ENCODE peak calls at places on chromosomes 6 and 20, in ten cellular contexts. U, K, X, D, P, Z, I, C, B and G are unnamed samples.

GRCh38 chr6:57097596-57097995 is 7.6 kb downstream of the ZNF451 start:
- DNase-seq in X (no peak), U (no peak), P (no peak), D (no peak), B (no peak), Z (no peak), K (no peak), I (no peak), C (no peak), G (no peak)

GRCh38 chr6:118260833-118261232 is 287.3 kb upstream of the PLN start:
- DNase-seq in Z (no peak), C (no peak), U (no peak), I (no peak), K (no peak), D (no peak), X (no peak), B (no peak), P (no peak), G (no peak)

GRCh38 chr6:11224252-11224965 is 8.1 kb downstream of the NEDD9 start:
- DNase-seq in I (no peak), Z (no peak), D (no peak), X (no peak), C (no peak), P (peak; percentile 21), K (no peak), U (peak; percentile 30), B (no peak), G (no peak)

GRCh38 chr6:129863664-129864063 is 2.5 kb upstream of the TMEM244 start:
- DNase-seq in Z (no peak), I (no peak), P (no peak), K (no peak), C (peak; percentile 43), X (no peak), B (no peak), U (no peak), D (no peak), G (no peak)

GRCh38 chr20:62717933-62718332 is 9.3 kb downstream of the NTSR1 start:
- DNase-seq in P (no peak), I (no peak), B (no peak), D (no peak), K (no peak), Z (no peak), U (no peak), C (no peak), X (no peak), G (no peak)

GRCh38 chr20:49948809-49949507 is 12.8 kb downstream of the RNF114 start:
- DNase-seq in C (no peak), Z (peak; percentile 62), K (no peak), X (no peak), B (no peak), I (no peak), P (no peak), U (no peak), D (no peak), G (no peak)

GRCh38 chr6:34992353-34992752 is 103.3 kb downstream of the ANKS1A start:
- DNase-seq in K (no peak), Z (no peak), D (peak; percentile 37), B (no peak), X (no peak), P (no peak), C (peak; percentile 14), I (no peak), U (no peak), G (no peak)

GRCh38 chr6:53829698-53830221 is 35.0 kb downstream of the LRRC1 start:
- DNase-seq in B (no peak), U (no peak), C (no peak), I (no peak), P (no peak), Z (no peak), D (peak; percentile 57), X (no peak), K (no peak), G (no peak)

GRCh38 chr20:58145506-58146080 is 82.9 kb downstream of the ANKRD60 start:
- DNase-seq in K (no peak), U (no peak), X (no peak), Z (no peak), D (peak; percentile 34), I (no peak), P (no peak), B (no peak), C (no peak), G (no peak)

GRCh38 chr6:74899416-74899815 is 306.4 kb downstream of the COL12A1 start:
- DNase-seq in C (no peak), P (no peak), I (no peak), Z (peak; percentile 8), U (no peak), B (no peak), X (no peak), D (peak; percentile 28), K (no peak), G (no peak)

GRCh38 chr6:30074331-30075093 is 1.1 kb downstream of the RNF39 start:
- DNase-seq in I (no peak), P (no peak), B (peak; percentile 69), D (peak; percentile 50), C (no peak), Z (no peak), X (no peak), K (no peak), U (no peak), G (no peak)

GRCh38 chr6:152048921-152049320 is 241.4 kb downstream of the ESR1 start:
- DNase-seq in U (no peak), D (no peak), I (no peak), K (no peak), P (no peak), X (no peak), Z (no peak), B (no peak), C (no peak), G (no peak)

GRCh38 chr6:137403443-137403842 is 90.8 kb downstream of the OLIG3 start:
- DNase-seq in B (no peak), C (no peak), Z (no peak), D (no peak), U (no peak), X (no peak), P (no peak), K (no peak), I (no peak), G (no peak)

GRCh38 chr6:167661456-167662103 is 165.1 kb upstream of the AFDN start:
- DNase-seq in C (no peak), B (no peak), K (no peak), I (no peak), Z (no peak), X (no peak), U (no peak), D (no peak), P (no peak), G (no peak)

GRCh38 chr20:1423625-1424106 is 30.8 kb upstream of the FKBP1A start:
- DNase-seq in U (no peak), Z (peak; percentile 78), C (no peak), K (no peak), B (peak; percentile 81), D (peak; percentile 99), X (no peak), I (peak; percentile 41), P (peak; percentile 11), G (peak; percentile 44)

GRCh38 chr6:112620832-112621569 is 273.9 kb downstream of the RFPL4B start:
- DNase-seq in B (no peak), U (no peak), I (no peak), C (peak; percentile 46), X (no peak), K (no peak), P (no peak), D (no peak), Z (no peak), G (no peak)

GRCh38 chr6:94446120-94446519 is 1026.8 kb upstream of the EPHA7 start:
- DNase-seq in D (peak; percentile 58), P (no peak), B (no peak), I (no peak), U (no peak), C (no peak), Z (no peak), K (no peak), X (no peak), G (no peak)

GRCh38 chr20:48697845-48698491 is 129.8 kb downstream of the PREX1 start:
- DNase-seq in Z (peak; percentile 56), P (no peak), U (no peak), D (no peak), K (no peak), X (no peak), B (no peak), I (peak; percentile 74), C (peak; percentile 99), G (no peak)

GRCh38 chr6:22447191-22447590 is 122.2 kb upstream of the HDGFL1 start:
- DNase-seq in U (no peak), X (no peak), B (no peak), C (no peak), I (no peak), P (no peak), K (no peak), Z (no peak), D (no peak), G (no peak)

GRCh38 chr6:75196051-75196743 is 9.7 kb downstream of the COL12A1 start:
- DNase-seq in P (no peak), U (no peak), X (no peak), D (no peak), K (no peak), C (peak; percentile 63), Z (no peak), B (no peak), I (no peak), G (no peak)

GRCh38 chr6:14159090-14159489 is 41.5 kb downstream of the CD83 start:
- DNase-seq in U (no peak), K (no peak), B (no peak), D (peak; percentile 29), Z (no peak), C (no peak), I (no peak), P (no peak), X (no peak), G (no peak)

GRCh38 chr6:135168766-135169165 is 12.3 kb upstream of the MYB start:
- DNase-seq in X (no peak), C (no peak), Z (no peak), D (no peak), K (no peak), U (no peak), P (no peak), I (no peak), B (no peak), G (no peak)

GRCh38 chr20:50924261-50924660 is 7.0 kb downstream of the ADNP start:
- DNase-seq in I (no peak), C (no peak), P (no peak), K (no peak), U (no peak), D (no peak), B (no peak), X (no peak), Z (no peak), G (no peak)

GRCh38 chr6:6581014-6581413 is 7.5 kb upstream of the LY86 start:
- DNase-seq in I (no peak), C (no peak), X (no peak), D (no peak), P (peak; percentile 26), K (no peak), Z (no peak), U (no peak), B (no peak), G (peak; percentile 41)

GRCh38 chr6:41901882-41902519 is 6.8 kb upstream of the USP49 start:
- DNase-seq in Z (peak; percentile 52), D (peak; percentile 66), U (peak; percentile 58), I (no peak), B (peak; percentile 46), X (peak; percentile 48), P (peak; percentile 48), C (no peak), K (peak; percentile 22), G (no peak)

GRCh38 chr6:106363401-106364138 is 3.1 kb downstream of the CRYBG1 start:
- DNase-seq in U (no peak), Z (no peak), X (no peak), D (no peak), B (no peak), K (no peak), C (no peak), P (no peak), I (no peak), G (no peak)

GRCh38 chr20:37154684-37155298 is 24.3 kb upstream of the RPN2 start:
- DNase-seq in Z (no peak), C (no peak), X (no peak), I (no peak), U (no peak), D (no peak), B (no peak), K (no peak), P (no peak), G (no peak)

GRCh38 chr20:57656821-57657536 is 36.8 kb upstream of the ZBP1 start:
- DNase-seq in K (no peak), B (peak; percentile 5), Z (no peak), X (no peak), I (no peak), C (no peak), U (no peak), D (no peak), P (no peak), G (no peak)